ENCODE peak calls at places on chromosomes 5 and 9, in ten cellular contexts. I is tibial artery; Z is body of pancreas; L is right lobe of liver; G is BJ; T is GM12878; J is hepatocyte; U is AG04450; B is CD8-positive, alpha-beta T cell; M is GM12865. W is an unnamed sample.

GRCh38 chr5:88145603-88146467 is 122.8 kb downstream of the TMEM161B start:
- DNase-seq in I (no peak), Z (no peak), L (no peak), G (no peak), T (no peak), J (peak), U (no peak), B (no peak), M (peak), W (peak)

GRCh38 chr9:78811562-78812276 is 514.8 kb downstream of the PSAT1 start:
- DNase-seq in I (no peak), Z (no peak), L (no peak), G (peak), T (no peak), J (no peak), U (no peak), B (no peak), M (no peak), W (peak)

GRCh38 chr9:15361737-15362136 is 54.7 kb upstream of the TTC39B start:
- DNase-seq in I (no peak), Z (no peak), L (no peak), G (no peak), T (no peak), J (no peak), U (no peak), B (no peak), M (no peak), W (peak)

GRCh38 chr5:154369682-154370081 is 76.1 kb upstream of the SAP30L start:
- DNase-seq in I (no peak), Z (no peak), L (no peak), G (no peak), T (no peak), J (no peak), U (no peak), B (no peak), M (no peak), W (peak)

GRCh38 chr9:109912726-109913460 is 132.9 kb downstream of the PALM2AKAP2 start:
- DNase-seq in I (no peak), Z (no peak), L (no peak), G (no peak), T (no peak), J (no peak), U (no peak), B (no peak), M (peak), W (no peak)

GRCh38 chr5:132383984-132384383 is 14.5 kb downstream of the SLC22A5 start:
- DNase-seq in I (no peak), Z (no peak), L (no peak), G (no peak), T (no peak), J (no peak), U (no peak), B (no peak), M (no peak), W (no peak)

GRCh38 chr5:139725073-139725830 is 70.4 kb upstream of the PSD2 start:
- DNase-seq in I (peak), Z (peak), L (no peak), G (peak), T (no peak), J (peak), U (peak), B (no peak), M (no peak), W (peak)

GRCh38 chr9:117413346-117414219 is 1.3 kb downstream of the ASTN2 start:
- DNase-seq in I (peak), Z (peak), L (no peak), G (no peak), T (no peak), J (peak), U (no peak), B (no peak), M (no peak), W (no peak)

GRCh38 chr5:169177431-169177694 is 123.6 kb downstream of the SLIT3 start:
- DNase-seq in I (no peak), Z (no peak), L (no peak), G (no peak), T (no peak), J (no peak), U (no peak), B (no peak), M (no peak), W (no peak)

GRCh38 chr5:100496296-100496695 is 38.9 kb upstream of the FAM174A start:
- DNase-seq in I (no peak), Z (no peak), L (no peak), G (no peak), T (no peak), J (no peak), U (no peak), B (no peak), M (no peak), W (no peak)

GRCh38 chr9:72552356-72552755 is 30.9 kb downstream of the TMC1 start:
- DNase-seq in I (no peak), Z (no peak), L (no peak), G (no peak), T (no peak), J (no peak), U (no peak), B (no peak), M (no peak), W (no peak)

GRCh38 chr9:90025816-90026215 is 421.0 kb downstream of the GADD45G start:
- DNase-seq in I (no peak), Z (no peak), L (no peak), G (no peak), T (no peak), J (peak), U (no peak), B (no peak), M (no peak), W (no peak)

GRCh38 chr5:24353606-24354005 is 291.2 kb downstream of the CDH10 start:
- DNase-seq in I (no peak), Z (no peak), L (no peak), G (no peak), T (no peak), J (no peak), U (no peak), B (no peak), M (no peak), W (no peak)

GRCh38 chr9:93235278-93235960 is 51.5 kb downstream of the WNK2 start:
- DNase-seq in I (no peak), Z (no peak), L (no peak), G (no peak), T (no peak), J (peak), U (no peak), B (no peak), M (no peak), W (no peak)

GRCh38 chr9:123772374-123772773 is 157.6 kb downstream of the DENND1A start:
- DNase-seq in I (no peak), Z (no peak), L (no peak), G (no peak), T (no peak), J (no peak), U (no peak), B (no peak), M (no peak), W (no peak)

GRCh38 chr9:78973906-78974305 is 597.9 kb upstream of the TLE4 start:
- DNase-seq in I (no peak), Z (no peak), L (no peak), G (peak), T (no peak), J (no peak), U (peak), B (no peak), M (no peak), W (peak)

GRCh38 chr5:159936686-159937329 is 20.5 kb downstream of the ADRA1B start:
- DNase-seq in I (no peak), Z (no peak), L (no peak), G (no peak), T (no peak), J (peak), U (no peak), B (no peak), M (no peak), W (peak)

GRCh38 chr9:112224401-112225289 is 49.5 kb upstream of the SUSD1 start:
- DNase-seq in I (no peak), Z (no peak), L (no peak), G (no peak), T (no peak), J (no peak), U (peak), B (no peak), M (peak), W (peak)

GRCh38 chr5:141707535-141707934 is 25.5 kb upstream of the ARAP3 start:
- DNase-seq in I (no peak), Z (no peak), L (no peak), G (no peak), T (no peak), J (no peak), U (no peak), B (no peak), M (no peak), W (no peak)

GRCh38 chr9:111842313-111842712 is 47.6 kb upstream of the SHOC1 start:
- DNase-seq in I (no peak), Z (no peak), L (no peak), G (no peak), T (no peak), J (no peak), U (no peak), B (no peak), M (peak), W (peak)

GRCh38 chr5:132455614-132456115 is 34.9 kb downstream of the IRF1 start:
- DNase-seq in I (peak), Z (no peak), L (no peak), G (no peak), T (no peak), J (no peak), U (no peak), B (no peak), M (no peak), W (no peak)

GRCh38 chr5:32600057-32600622 is 14.8 kb downstream of the SUB1 start:
- DNase-seq in I (no peak), Z (no peak), L (no peak), G (peak), T (no peak), J (peak), U (peak), B (no peak), M (no peak), W (peak)

GRCh38 chr9:88824711-88825110 is 166.6 kb upstream of the S1PR3 start:
- DNase-seq in I (no peak), Z (no peak), L (no peak), G (no peak), T (no peak), J (no peak), U (no peak), B (no peak), M (no peak), W (peak)

GRCh38 chr5:594241-594860 is 17.8 kb upstream of the CEP72 start:
- DNase-seq in I (no peak), Z (no peak), L (no peak), G (no peak), T (no peak), J (no peak), U (no peak), B (no peak), M (no peak), W (no peak)

GRCh38 chr9:137281345-137282116 is 4.0 kb downstream of the TOR4A start:
- DNase-seq in I (no peak), Z (no peak), L (no peak), G (no peak), T (no peak), J (peak), U (no peak), B (no peak), M (no peak), W (no peak)

GRCh38 chr9:130193119-130193518 is 20.9 kb downstream of the NCS1 start:
- DNase-seq in I (no peak), Z (no peak), L (no peak), G (no peak), T (no peak), J (no peak), U (no peak), B (no peak), M (no peak), W (no peak)

GRCh38 chr9:96429710-96430109 is 11.5 kb upstream of the ZNF367 start:
- DNase-seq in I (no peak), Z (no peak), L (no peak), G (no peak), T (no peak), J (no peak), U (no peak), B (no peak), M (no peak), W (no peak)

GRCh38 chr5:61320860-61321259 is 11.2 kb upstream of the ZSWIM6 start:
- DNase-seq in I (no peak), Z (no peak), L (no peak), G (no peak), T (no peak), J (no peak), U (no peak), B (no peak), M (no peak), W (no peak)

GRCh38 chr9:129436751-129437625 is 183.9 kb downstream of the C9orf50 start:
- DNase-seq in I (peak), Z (peak), L (no peak), G (no peak), T (no peak), J (peak), U (no peak), B (no peak), M (no peak), W (no peak)

GRCh38 chr5:139272471-139273321 is 20.8 kb upstream of the MATR3 start:
- DNase-seq in I (no peak), Z (no peak), L (peak), G (no peak), T (no peak), J (peak), U (no peak), B (no peak), M (peak), W (peak)

GRCh38 chr9:101543098-101543735 is 9.6 kb downstream of the RNF20 start:
- DNase-seq in I (no peak), Z (no peak), L (peak), G (no peak), T (no peak), J (no peak), U (no peak), B (no peak), M (no peak), W (no peak)

GRCh38 chr9:23746317-23746716 is 79.7 kb downstream of the ELAVL2 start:
- DNase-seq in I (no peak), Z (no peak), L (no peak), G (no peak), T (no peak), J (no peak), U (no peak), B (no peak), M (no peak), W (no peak)

GRCh38 chr5:135052511-135053145 is 18.6 kb upstream of the PITX1 start:
- DNase-seq in I (no peak), Z (no peak), L (no peak), G (no peak), T (no peak), J (no peak), U (no peak), B (no peak), M (no peak), W (no peak)

GRCh38 chr5:135051399-135051798 is 17.4 kb upstream of the PITX1 start:
- DNase-seq in I (no peak), Z (no peak), L (no peak), G (no peak), T (no peak), J (no peak), U (no peak), B (no peak), M (no peak), W (no peak)

GRCh38 chr5:135053278-135053677 is 19.2 kb upstream of the PITX1 start:
- DNase-seq in I (no peak), Z (no peak), L (no peak), G (no peak), T (peak), J (no peak), U (no peak), B (no peak), M (peak), W (no peak)

GRCh38 chr5:135050244-135050767 is 16.3 kb upstream of the PITX1 start:
- DNase-seq in I (no peak), Z (no peak), L (no peak), G (no peak), T (no peak), J (no peak), U (no peak), B (no peak), M (no peak), W (no peak)

GRCh38 chr5:135051872-135052271 is 17.8 kb upstream of the PITX1 start:
- DNase-seq in I (no peak), Z (no peak), L (no peak), G (no peak), T (no peak), J (peak), U (no peak), B (no peak), M (no peak), W (no peak)
- H3K4me3 ChIP-seq in I (no peak), Z (no peak), L (no peak), G (no peak), T (no peak), J (no peak), U (no peak), B (no peak), M (no peak), W (no peak)

GRCh38 chr5:3534997-3535396 is 60.6 kb upstream of the IRX1 start:
- DNase-seq in I (no peak), Z (no peak), L (no peak), G (no peak), T (no peak), J (no peak), U (no peak), B (no peak), M (no peak), W (no peak)

GRCh38 chr5:3526551-3527185 is 69.0 kb upstream of the IRX1 start:
- DNase-seq in I (no peak), Z (no peak), L (no peak), G (no peak), T (no peak), J (no peak), U (no peak), B (no peak), M (no peak), W (no peak)

GRCh38 chr5:3535414-3536211 is 60.0 kb upstream of the IRX1 start:
- DNase-seq in I (no peak), Z (no peak), L (no peak), G (no peak), T (no peak), J (no peak), U (no peak), B (no peak), M (no peak), W (no peak)

GRCh38 chr5:3531320-3531986 is 64.2 kb upstream of the IRX1 start:
- DNase-seq in I (no peak), Z (peak), L (no peak), G (no peak), T (no peak), J (no peak), U (no peak), B (no peak), M (no peak), W (no peak)
- TF ChIP-seq CTCF in I (no peak), Z (no peak), L (no peak), G (no peak), T (no peak), J (no peak), U (no peak), B (no peak), M (no peak), W (no peak)

GRCh38 chr5:55568629-55569512 is 34.1 kb upstream of the PLPP1 start:
- DNase-seq in I (no peak), Z (no peak), L (no peak), G (no peak), T (no peak), J (no peak), U (no peak), B (no peak), M (no peak), W (no peak)
- H3K4me3 ChIP-seq in I (peak), Z (no peak), L (no peak), G (no peak), T (no peak), J (no peak), U (no peak), B (no peak), M (no peak), W (no peak)

DNA sequence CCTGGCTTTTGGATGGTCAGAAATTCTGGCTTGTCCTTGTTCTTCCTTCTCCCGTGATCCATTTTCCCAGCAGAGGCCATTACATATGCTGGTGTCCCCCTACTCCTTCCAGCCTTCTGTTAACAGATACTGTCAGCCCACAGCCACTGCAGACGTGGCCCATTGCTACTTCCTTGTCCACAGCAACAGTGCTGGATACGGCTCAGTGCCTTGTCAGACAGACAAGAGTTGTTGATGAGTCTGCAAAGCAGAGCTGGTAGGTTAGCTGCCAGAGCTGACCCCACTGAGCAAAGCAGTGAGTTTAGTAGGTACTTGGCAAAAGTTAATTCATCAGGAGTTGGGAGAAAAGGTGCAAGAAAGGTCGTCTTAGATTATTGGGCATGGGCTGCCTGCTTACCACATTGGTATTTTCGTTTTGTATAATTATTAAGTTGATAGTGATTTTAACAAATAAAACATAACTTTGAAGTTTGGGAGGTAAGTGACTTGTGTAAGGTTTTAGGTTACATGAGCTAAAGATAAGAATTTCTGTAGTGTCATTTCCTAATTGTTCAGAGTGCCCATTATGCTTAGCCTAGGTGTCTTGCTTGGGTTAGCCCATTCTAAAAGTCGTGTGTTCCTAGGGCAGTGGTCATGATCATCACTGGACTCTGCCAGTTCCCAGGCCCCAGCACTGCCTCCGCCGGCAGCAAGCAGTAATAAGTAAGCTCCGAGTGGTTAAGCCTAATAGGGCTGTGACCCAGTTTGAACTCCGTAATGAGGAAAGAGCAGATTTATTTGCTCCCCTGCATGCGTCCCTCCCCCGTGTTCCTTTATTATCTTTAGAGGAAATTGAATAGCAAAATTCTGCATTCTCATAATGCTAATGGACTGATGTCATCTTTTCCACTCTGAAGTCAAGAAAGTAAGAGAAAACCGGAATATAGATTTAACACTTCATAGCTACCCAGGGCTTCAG is 292.0 kb downstream of the FANCC start:
- DNase-seq in I (peak), Z (peak), L (peak), G (peak), T (no peak), J (peak), U (peak), B (no peak), M (no peak), W (peak)
- TF ChIP-seq CTCF in I (peak), Z (no peak), L (peak), G (peak), T (no peak), J (peak), U (peak), B (no peak), M (no peak), W (peak)

DNA sequence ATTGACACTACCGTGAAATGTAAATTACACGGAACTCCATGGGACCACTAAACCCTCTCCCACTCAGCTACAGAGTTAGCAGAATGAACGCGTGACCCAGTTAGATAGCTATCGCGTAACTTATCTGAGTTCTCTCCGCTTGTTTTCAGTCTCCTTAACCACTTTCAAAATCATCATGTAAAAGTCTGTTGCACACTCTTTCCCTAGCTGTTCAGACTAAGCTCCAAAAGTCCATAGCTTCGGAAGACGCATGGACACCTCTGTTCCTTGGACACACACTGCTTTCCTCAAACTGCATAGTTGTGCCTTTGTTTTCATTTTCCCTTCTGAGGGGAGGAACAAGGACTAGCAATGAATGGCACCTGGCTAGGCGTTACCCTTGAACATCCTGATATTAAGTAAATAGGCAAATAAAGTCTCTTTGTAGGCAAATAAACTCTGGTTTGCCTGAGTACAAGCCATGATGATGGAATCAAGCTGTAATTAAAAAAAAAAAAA is 83.3 kb downstream of the DAPK1 start:
- DNase-seq in I (no peak), Z (no peak), L (no peak), G (no peak), T (no peak), J (no peak), U (no peak), B (no peak), M (no peak), W (no peak)
- H3K4me3 ChIP-seq in I (no peak), Z (no peak), L (peak), G (no peak), T (no peak), J (no peak), U (no peak), B (no peak), M (no peak), W (no peak)

GRCh38 chr5:59186623-59187022 is 603.7 kb downstream of the RAB3C start:
- DNase-seq in I (no peak), Z (no peak), L (no peak), G (no peak), T (no peak), J (no peak), U (no peak), B (no peak), M (no peak), W (no peak)
- TF ChIP-seq CTCF in I (no peak), Z (no peak), L (no peak), G (no peak), T (no peak), J (no peak), U (no peak), B (no peak), M (no peak), W (no peak)